ENCODE peak calls at places on chromosome 12, in five cellular contexts. C is hypothalamus; Q is RCC 7860; A is caudate nucleus; R is activated CD8-positive, alpha-beta memory T cell treated with anti-CD3 and anti-CD28 coated beads, Interleukin-2, amount 10 ng/mL, durations not matched to agents 7 days and 5 days. O is an unnamed sample.

GRCh38 chr12:88247241-88247643 is 105.1 kb downstream of the TMTC3 start:
- DNase-seq in C (no peak), Q (peak; percentile 90), A (no peak), R (no peak), O (no peak)

GRCh38 chr12:6201199-6201608 is 1.0 kb downstream of the CD9 start:
- DNase-seq in C (peak; percentile 30), Q (no peak), A (no peak), R (no peak), O (no peak)

GRCh38 chr12:125773033-125773432 is 707.8 kb downstream of the AACS start:
- DNase-seq in C (peak; percentile 3), Q (no peak), A (no peak), R (no peak), O (peak; percentile 8)

GRCh38 chr12:80805106-80805505 is 88.4 kb downstream of the MYF5 start:
- DNase-seq in C (no peak), Q (no peak), A (no peak), R (no peak), O (no peak)

GRCh38 chr12:26317942-26318565 is 122.7 kb downstream of the SSPN start:
- DNase-seq in C (no peak), Q (peak; percentile 84), A (no peak), R (no peak), O (no peak)

GRCh38 chr12:120581998-120582397 is 796 bp upstream of the POP5 start:
- DNase-seq in C (no peak), Q (no peak), A (no peak), R (peak; percentile 44), O (no peak)

GRCh38 chr12:106146987-106147386 is 8.2 kb upstream of the NUAK1 start:
- DNase-seq in C (no peak), Q (no peak), A (no peak), R (no peak), O (no peak)

GRCh38 chr12:69555461-69555860 is 29.8 kb upstream of the CCT2 start:
- DNase-seq in C (no peak), Q (peak; percentile 18), A (no peak), R (no peak), O (no peak)

GRCh38 chr12:111546758-111547383 is 52.2 kb downstream of the ATXN2 start:
- DNase-seq in C (no peak), Q (no peak), A (no peak), R (no peak), O (no peak)

GRCh38 chr12:67650127-67650495 is 1.6 kb downstream of the DYRK2 start:
- DNase-seq in C (no peak), Q (no peak), A (no peak), R (no peak), O (no peak)

GRCh38 chr12:75579552-75579951 is 68.1 kb upstream of the KRR1 start:
- DNase-seq in C (no peak), Q (no peak), A (no peak), R (no peak), O (no peak)